ENCODE peak calls at places on chromosome 3, in nine cellular contexts. R is BJ; S is stimulated activated CD8-positive, alpha-beta memory T cell treated with anti-CD3 and anti-CD28 coated beads, Interleukin-2, amount 100 ng/mL, for 48 hours; A is naive thymus-derived CD8-positive, alpha-beta T cell; B is stimulated activated CD4-positive, alpha-beta T cell treated with anti-CD3 and anti-CD28 coated beads, Interleukin-4, amount 100 ng/mL, for 1 hour; I is fibroblast of lung; T is NCI-H1105 treated with DMSO at 0.1 percent for 48 hours; F is NCI-H748 treated with DMSO at 0.1 percent for 48 hours; C is right cardiac atrium. M is an unnamed sample.

GRCh38 chr3:17579289-17580031 is 163.0 kb downstream of the TBC1D5 start:
- DNase-seq in T (no peak), A (no peak), R (no peak), I (peak), B (no peak), F (no peak), S (no peak), C (no peak), M (no peak)

GRCh38 chr3:150342951-150343468 is 65.1 kb upstream of the TSC22D2 start:
- DNase-seq in C (no peak), T (no peak), S (no peak), B (no peak), A (no peak), F (no peak), R (no peak), I (no peak), M (no peak)

GRCh38 chr3:88991496-88991895 is 115.9 kb upstream of the EPHA3 start:
- DNase-seq in B (no peak), T (no peak), C (no peak), A (no peak), F (no peak), R (no peak), I (peak), S (no peak), M (no peak)

GRCh38 chr3:196181127-196181546 is 30.1 kb downstream of the ZDHHC19 start:
- DNase-seq in R (no peak), C (no peak), S (no peak), F (no peak), A (no peak), T (peak), I (no peak), B (no peak), M (no peak)

GRCh38 chr3:23676093-23676492 is 129.7 kb upstream of the UBE2E1 start:
- DNase-seq in S (no peak), F (no peak), T (no peak), B (no peak), I (peak), A (no peak), C (no peak), R (no peak), M (no peak)

GRCh38 chr3:16253601-16254000 is 11.1 kb downstream of the DPH3 start:
- DNase-seq in C (peak), R (no peak), I (no peak), F (no peak), S (no peak), T (no peak), A (no peak), B (no peak), M (no peak)

GRCh38 chr3:23915537-23916108 is 1.2 kb downstream of the NKIRAS1 start:
- DNase-seq in A (no peak), R (no peak), T (no peak), S (no peak), I (peak), C (no peak), B (no peak), F (no peak), M (peak)

GRCh38 chr3:140859592-140860336 is 81.9 kb upstream of the SLC25A36 start:
- DNase-seq in A (no peak), S (no peak), I (peak), C (no peak), R (no peak), F (peak), B (no peak), T (peak), M (peak)

GRCh38 chr3:4532535-4533112 is 39.5 kb downstream of the ITPR1 start:
- DNase-seq in C (no peak), S (no peak), I (no peak), F (no peak), R (no peak), A (no peak), B (no peak), T (no peak), M (no peak)

GRCh38 chr3:155069729-155070128 is 10.4 kb upstream of the MME start:
- DNase-seq in S (no peak), A (no peak), C (no peak), F (no peak), B (no peak), T (no peak), R (no peak), I (peak), M (no peak)

GRCh38 chr3:134197681-134198261 is 52.9 kb downstream of the RYK start:
- DNase-seq in S (no peak), R (peak), F (peak), T (peak), I (peak), B (no peak), A (no peak), C (no peak), M (peak)

GRCh38 chr3:141651405-141651804 is 86.7 kb upstream of the RNF7 start:
- DNase-seq in B (no peak), I (no peak), F (no peak), A (no peak), S (no peak), C (no peak), R (no peak), T (no peak), M (no peak)

GRCh38 chr3:160180581-160181216 is 44.5 kb upstream of the C3orf80 start:
- DNase-seq in B (no peak), I (peak), S (no peak), T (no peak), A (no peak), R (peak), C (peak), F (no peak), M (no peak)

GRCh38 chr3:46892285-46893145 is 15.0 kb downstream of the PTH1R start:
- DNase-seq in I (peak), C (peak), B (no peak), S (no peak), F (peak), R (no peak), A (no peak), T (peak), M (peak)

GRCh38 chr3:141901914-141902313 is 25.5 kb downstream of the ATP1B3 start:
- DNase-seq in B (no peak), C (no peak), A (no peak), F (no peak), T (no peak), R (no peak), I (no peak), S (no peak), M (no peak)

GRCh38 chr3:76495216-76495615 is 544.7 kb upstream of the ROBO2 start:
- DNase-seq in R (no peak), B (no peak), C (no peak), T (no peak), S (no peak), F (no peak), A (no peak), I (no peak), M (no peak)

GRCh38 chr3:13879946-13880810 is at the start of gene WNT7A:
- DNase-seq in R (no peak), T (peak), I (no peak), A (peak), S (peak), F (no peak), B (peak), C (no peak), M (no peak)

GRCh38 chr3:89113887-89114840 is 6.7 kb downstream of the EPHA3 start:
- DNase-seq in T (peak), B (peak), F (peak), R (no peak), C (peak), S (peak), A (no peak), I (peak), M (peak)

GRCh38 chr3:136602818-136603217 is 149.4 kb downstream of the STAG1 start:
- DNase-seq in F (no peak), B (no peak), C (no peak), I (peak), R (no peak), T (no peak), A (no peak), S (no peak), M (no peak)

GRCh38 chr3:159273608-159274007 is 471.8 kb downstream of the MFSD1 start:
- DNase-seq in B (no peak), C (peak), A (no peak), S (no peak), I (peak), T (no peak), F (no peak), R (no peak), M (no peak)

GRCh38 chr3:186012137-186012536 is 74.3 kb upstream of the TRA2B start:
- DNase-seq in T (no peak), S (no peak), B (no peak), F (no peak), R (no peak), C (no peak), I (no peak), A (no peak), M (no peak)

GRCh38 chr3:107065094-107065861 is 312.0 kb upstream of the CCDC54 start:
- DNase-seq in F (no peak), A (no peak), I (peak), S (no peak), C (peak), R (no peak), T (peak), B (no peak), M (no peak)